ENCODE peak calls at places on chromosomes 4 and X, in six cellular contexts. Q, N, Y, K, W and M are unnamed samples.

GRCh38 chrX:49262603-49263002 is 1.9 kb downstream of the FOXP3 start:
- DNase-seq in Y (no peak), N (no peak), K (no peak), W (no peak), Q (no peak), M (no peak)

GRCh38 chr4:98728871-98729270 is 70.5 kb upstream of the TSPAN5 start:
- DNase-seq in Y (no peak), N (no peak), K (no peak), Q (no peak), W (no peak), M (no peak)

GRCh38 chrX:107766470-107767140 is 9.0 kb downstream of the TSC22D3 start:
- DNase-seq in Q (peak), N (no peak), K (peak), W (no peak), Y (no peak), M (peak)

GRCh38 chr4:161003418-161004057 is 1160.3 kb downstream of the FSTL5 start:
- DNase-seq in W (no peak), K (no peak), Y (no peak), Q (no peak), N (no peak), M (peak)

GRCh38 chrX:68416592-68416991 is 16.7 kb downstream of the OPHN1 start:
- DNase-seq in N (no peak), K (no peak), W (no peak), Q (no peak), Y (no peak), M (no peak)

GRCh38 chr4:123830920-123831319 is 434.3 kb downstream of the SPRY1 start:
- DNase-seq in N (no peak), Q (no peak), W (no peak), K (no peak), Y (no peak), M (no peak)

GRCh38 chrX:25013593-25014365 is 2.0 kb downstream of the ARX start:
- DNase-seq in N (no peak), W (no peak), Y (no peak), K (no peak), Q (peak), M (no peak)

GRCh38 chr4:106343865-106344264 is 24.7 kb downstream of the GIMD1 start:
- DNase-seq in Q (no peak), N (no peak), Y (no peak), W (no peak), K (no peak), M (no peak)

GRCh38 chr4:82588871-82589270 is 27.1 kb upstream of the TMEM150C start:
- DNase-seq in K (no peak), Q (no peak), N (no peak), Y (no peak), W (no peak), M (no peak)

GRCh38 chrX:129759576-129760061 is 20.1 kb upstream of the SASH3 start:
- DNase-seq in W (no peak), Q (peak), K (peak), Y (no peak), N (peak), M (peak)

GRCh38 chrX:44817029-44817428 is 26.8 kb upstream of the DUSP21 start:
- DNase-seq in W (no peak), K (no peak), N (no peak), Q (no peak), Y (no peak), M (no peak)

GRCh38 chr4:142585411-142585810 is 260.7 kb downstream of the INPP4B start:
- DNase-seq in K (peak), N (no peak), Y (no peak), Q (no peak), W (no peak), M (peak)

GRCh38 chrX:151912221-151912620 is 468 bp upstream of the MAGEA4 start:
- DNase-seq in W (no peak), Y (no peak), N (no peak), Q (no peak), K (no peak), M (no peak)

GRCh38 chr4:157558016-157558415 is 337.5 kb downstream of the GRIA2 start:
- DNase-seq in Y (no peak), W (no peak), N (no peak), K (no peak), Q (no peak), M (no peak)

GRCh38 chrX:120223374-120223773 is 27.2 kb upstream of the ZBTB33 start:
- DNase-seq in W (no peak), K (no peak), N (no peak), Y (no peak), Q (no peak), M (no peak)

GRCh38 chrX:154484255-154485149 is 1.9 kb downstream of the UBL4A start:
- DNase-seq in W (no peak), Y (peak), K (no peak), N (no peak), Q (no peak), M (no peak)

GRCh38 chr4:147056951-147057630 is 111.4 kb upstream of the TTC29 start:
- DNase-seq in Y (no peak), W (no peak), K (peak), N (no peak), Q (no peak), M (no peak)

GRCh38 chr4:80036949-80037348 is 36.1 kb downstream of the ANTXR2 start:
- DNase-seq in N (peak), K (peak), Y (no peak), W (no peak), Q (no peak), M (peak)

DNA sequence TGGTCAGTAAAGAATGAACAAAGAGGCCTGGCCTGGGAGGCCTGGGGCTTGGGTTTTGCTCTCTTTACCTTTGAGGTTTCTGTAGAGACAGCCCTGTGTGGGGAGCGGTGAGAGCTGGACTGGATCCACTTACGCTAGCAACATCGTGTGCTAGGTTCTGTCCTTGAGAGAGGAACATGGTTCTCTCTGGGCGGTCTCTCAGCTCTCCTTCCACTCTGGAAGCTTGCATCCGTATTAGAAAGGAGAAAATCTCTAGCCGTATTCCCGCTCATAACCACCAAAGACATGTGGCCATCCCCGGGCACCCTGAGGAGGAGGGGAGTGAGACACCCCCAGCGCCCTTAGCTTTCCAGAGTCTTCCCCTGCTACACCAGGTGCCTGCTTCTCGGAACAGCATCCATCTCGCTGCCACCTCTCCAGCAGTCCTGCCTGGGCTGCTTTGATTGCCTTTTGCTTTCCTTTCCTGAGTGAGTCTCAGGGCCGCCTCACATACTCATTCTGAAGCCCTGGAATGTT is 1.3 kb downstream of the TADA2B start:
- DNase-seq in W (no peak), K (no peak), Y (no peak), Q (no peak), N (no peak), M (no peak)
- H3K4me3 ChIP-seq in W (peak), K (peak), Y (peak), Q (peak), N (peak), M (peak)

GRCh38 chr4:10017037-10017893 is 4.0 kb downstream of the SLC2A9 start:
- DNase-seq in Q (no peak), N (no peak), K (no peak), Y (no peak), W (no peak), M (no peak)

GRCh38 chr4:10020871-10021676 is at the start of gene SLC2A9:
- DNase-seq in Y (no peak), W (no peak), K (no peak), Q (peak), N (no peak), M (no peak)

GRCh38 chr4:10020106-10020505 is 1.2 kb downstream of the SLC2A9 start:
- DNase-seq in N (no peak), Q (no peak), W (no peak), K (no peak), Y (no peak), M (no peak)

GRCh38 chr4:10019521-10020051 is 1.7 kb downstream of the SLC2A9 start:
- DNase-seq in W (no peak), Q (peak), Y (no peak), N (no peak), K (no peak), M (no peak)

DNA sequence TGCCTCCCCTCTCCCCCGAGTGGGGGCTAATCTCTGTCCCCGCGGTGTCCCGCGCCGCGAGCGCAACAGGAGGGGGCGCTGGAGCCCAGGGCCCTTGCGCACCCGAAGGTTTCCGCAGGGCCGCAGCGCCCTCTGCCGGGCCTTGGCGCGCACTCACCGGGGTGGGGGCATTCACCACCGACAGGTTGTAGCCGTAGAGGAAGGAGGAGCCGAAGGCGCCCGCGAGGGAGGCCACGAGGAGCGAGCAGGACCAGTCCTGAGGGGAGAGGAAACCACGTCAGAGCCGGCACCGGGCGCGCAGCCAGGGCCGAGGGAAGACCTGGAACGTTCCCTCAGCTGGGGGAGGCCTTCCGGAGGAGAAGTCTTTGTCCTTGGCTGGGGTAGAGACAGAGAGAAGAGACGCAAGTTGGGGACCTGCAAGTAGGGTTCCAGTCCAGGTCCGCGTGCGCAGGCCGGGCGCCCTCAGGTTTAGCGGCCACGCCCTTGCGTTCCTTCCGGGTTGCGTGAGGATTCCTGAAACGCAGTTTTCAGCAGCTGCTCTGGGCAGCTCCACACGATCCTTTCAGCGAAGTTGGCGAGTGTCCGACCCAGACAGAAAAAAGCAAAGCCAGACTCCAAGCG is 2.4 kb downstream of the SLC2A9 start:
- DNase-seq in N (peak), W (peak), Y (peak), Q (peak), K (peak), M (peak)
- H3K4me3 ChIP-seq in N (peak), W (no peak), Y (peak), Q (peak), K (peak), M (peak)

GRCh38 chr4:2964077-2964471 is 703 bp downstream of the GRK4 start:
- DNase-seq in N (no peak), Q (no peak), W (no peak), Y (no peak), K (no peak), M (no peak)

GRCh38 chr4:2962614-2963184 is 507 bp downstream of the NOP14 start:
- DNase-seq in W (peak), Y (no peak), N (peak), Q (no peak), K (peak), M (no peak)

GRCh38 chr4:2962099-2962455 is 1.1 kb downstream of the NOP14 start:
- DNase-seq in W (no peak), N (no peak), K (no peak), Q (no peak), Y (no peak), M (no peak)

GRCh38 chr4:2963185-2964076 is at the start of the genes GRK4 and NOP14:
- DNase-seq in K (peak), Q (peak), Y (peak), W (peak), N (peak), M (peak)

GRCh38 chr4:2961411-2962098 is 1.7 kb downstream of the NOP14 start:
- DNase-seq in W (no peak), Q (no peak), K (no peak), Y (no peak), N (no peak), M (no peak)
- H3K4me3 ChIP-seq in W (no peak), Q (peak), K (peak), Y (peak), N (peak), M (peak)

GRCh38 chrX:48068096-48068887 is 3.1 kb downstream of the ZNF630 start:
- DNase-seq in Y (no peak), Q (no peak), W (no peak), N (no peak), K (no peak), M (no peak)

GRCh38 chrX:48071064-48071985 is at the start of gene ZNF630:
- DNase-seq in W (peak), K (peak), N (peak), Y (peak), Q (peak), M (peak)

GRCh38 chrX:48076343-48076742 is 4.9 kb upstream of the ZNF630 start:
- DNase-seq in Q (no peak), K (no peak), W (no peak), N (no peak), Y (no peak), M (no peak)

DNA sequence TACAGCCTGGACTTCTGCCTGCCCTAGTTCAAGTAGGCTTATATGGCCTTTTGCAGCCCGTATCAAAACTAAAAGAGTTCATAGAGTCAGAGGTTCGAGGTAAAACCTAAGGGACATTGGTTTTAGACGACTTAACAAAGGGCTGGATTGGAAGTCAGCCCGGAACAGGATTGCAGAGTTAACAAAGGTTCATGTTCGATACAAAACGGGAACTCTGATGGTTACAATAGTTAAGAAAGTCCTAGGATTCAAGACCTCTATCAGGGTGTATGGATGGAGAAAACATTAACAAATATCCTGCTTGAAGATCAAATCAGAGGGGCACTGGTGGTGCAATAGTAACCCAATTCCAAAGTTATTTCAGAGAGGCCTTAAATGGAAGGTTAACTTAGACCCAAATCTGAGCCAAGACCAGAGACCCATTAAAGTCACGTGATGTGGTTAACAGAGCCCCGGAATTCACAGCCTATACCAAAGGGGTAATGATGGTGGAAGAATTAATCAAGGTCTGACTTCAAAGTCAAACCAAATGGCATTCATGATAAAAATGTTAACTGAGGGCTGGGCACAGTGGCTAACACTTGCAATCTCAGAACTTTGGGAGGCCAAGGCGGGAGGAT is 656 bp upstream of the ZNF630 start:
- DNase-seq in W (no peak), K (no peak), Y (no peak), N (no peak), Q (no peak), M (no peak)
- H3K4me3 ChIP-seq in W (no peak), K (peak), Y (peak), N (peak), Q (peak), M (peak)

DNA sequence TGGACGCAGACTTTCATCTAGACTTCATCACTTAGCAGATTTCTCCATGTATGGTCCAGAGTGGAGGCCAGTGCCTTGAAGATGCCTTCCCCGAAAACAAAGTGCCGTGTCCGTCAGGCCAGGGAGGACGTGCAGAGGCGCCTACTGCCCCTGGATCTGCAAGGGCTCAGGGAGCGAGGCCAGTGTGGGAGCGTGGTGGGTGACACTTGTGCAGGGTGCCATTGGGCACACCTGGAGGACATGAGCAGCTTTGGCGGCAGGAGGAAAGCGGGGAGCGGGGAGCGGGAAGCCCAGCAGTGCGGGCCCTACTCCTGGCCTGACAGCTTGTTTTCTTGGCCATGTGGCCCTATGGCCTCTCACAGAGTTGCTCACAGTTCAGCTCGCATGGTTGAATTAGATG is 25.8 kb downstream of the WFS1 start:
- DNase-seq in W (no peak), Y (no peak), N (no peak), K (no peak), Q (no peak), M (no peak)
- H3K4me3 ChIP-seq in W (no peak), Y (no peak), N (no peak), K (no peak), Q (no peak), M (no peak)